ENCODE peak calls at places on chromosomes 2 and 18, in four cellular contexts. A, P, K and D are unnamed samples. For H3K4me1 and H3K27me3, the result is how much of the 10 kb centered on the place peaks cover.

GRCh38 chr18:27223570-27224340 is 38.6 kb upstream of the CHST9 start:
- DNase-seq in K (no peak), A (no peak), P (no peak), D (no peak)

GRCh38 chr2:100984892-100985307 is 17.2 kb upstream of the RPL31 start:
- DNase-seq in P (peak), K (peak), A (peak), D (peak)

GRCh38 chr18:13455470-13455869 is 236.9 kb downstream of the LDLRAD4 start:
- DNase-seq in P (no peak), A (no peak), K (no peak), D (no peak)

GRCh38 chr2:53668624-53669026 is 99.0 kb upstream of the CHAC2 start:
- DNase-seq in A (no peak), P (no peak), K (no peak), D (no peak)

GRCh38 chr2:56168163-56168562 is 15.6 kb upstream of the CCDC85A start:
- DNase-seq in K (no peak), A (no peak), P (no peak), D (no peak)

GRCh38 chr2:213284105-213285090 is at the start of gene SPAG16:
- DNase-seq in P (peak), K (peak), A (peak), D (peak)

GRCh38 chr18:61697306-61697909 is 195.4 kb downstream of the RNF152 start:
- DNase-seq in P (no peak), A (peak), K (peak), D (no peak)

GRCh38 chr2:16900405-16901025 is 234.9 kb upstream of the CYRIA start:
- DNase-seq in A (no peak), P (no peak), K (peak), D (peak)

GRCh38 chr2:214904176-214904575 is 94.7 kb upstream of the BARD1 start:
- DNase-seq in K (no peak), A (no peak), P (no peak), D (no peak)

GRCh38 chr2:151730242-151730975 is 3.9 kb downstream of the NEB start:
- DNase-seq in A (no peak), K (no peak), P (no peak), D (no peak)

GRCh38 chr2:220374282-220374681 is 746.9 kb downstream of the SLC4A3 start:
- DNase-seq in A (no peak), P (no peak), K (no peak), D (no peak)

GRCh38 chr2:81650048-81650971 is 1345.8 kb upstream of the LRRTM1 start:
- DNase-seq in A (no peak), P (no peak), K (no peak), D (no peak)

GRCh38 chr2:214557884-214558283 is 147.0 kb downstream of the VWC2L start:
- DNase-seq in K (no peak), P (no peak), A (no peak), D (no peak)

GRCh38 chr2:18077211-18077610 is 198.7 kb downstream of the KCNS3 start:
- DNase-seq in A (no peak), K (no peak), P (no peak), D (peak)

GRCh38 chr2:174633621-174633927 is 36.0 kb upstream of the WIPF1 start:
- DNase-seq in K (no peak), A (peak), P (no peak), D (no peak)

GRCh38 chr2:167136876-167137579 is 248.7 kb downstream of the XIRP2 start:
- DNase-seq in P (no peak), K (no peak), A (no peak), D (no peak)

GRCh38 chr18:29003194-29003593 is 826.3 kb upstream of the CDH2 start:
- DNase-seq in K (no peak), A (no peak), P (no peak), D (peak)

GRCh38 chr2:190785380-190785779 is 95.2 kb upstream of the GLS start:
- DNase-seq in A (no peak), P (no peak), K (no peak), D (no peak)

GRCh38 chr18:8501044-8501443 is 108.2 kb upstream of the RAB12 start:
- DNase-seq in K (no peak), P (no peak), A (no peak), D (no peak)

GRCh38 chr18:36811955-36812354 is 16.8 kb downstream of the TPGS2 start:
- DNase-seq in K (no peak), A (no peak), P (no peak), D (no peak)

GRCh38 chr2:47357475-47357874 is 45.5 kb upstream of the MSH2 start:
- DNase-seq in K (no peak), A (peak), P (no peak), D (no peak)

GRCh38 chr18:31197676-31198075 is 35.0 kb upstream of the DSC1 start:
- DNase-seq in P (no peak), K (no peak), A (no peak), D (no peak)

GRCh38 chr18:3554091-3554601 is 104.2 kb downstream of the TGIF1 start:
- DNase-seq in A (no peak), P (no peak), K (peak), D (peak)

GRCh38 chr2:23414876-23415275 is 29.9 kb downstream of the KLHL29 start:
- DNase-seq in K (no peak), P (no peak), A (no peak), D (no peak)

GRCh38 chr2:101330253-101330921 is 21.9 kb upstream of the RNF149 start:
- DNase-seq in P (peak), A (peak), K (no peak), D (peak)

GRCh38 chr2:167355796-167356195 is 467.5 kb downstream of the XIRP2 start:
- DNase-seq in K (no peak), A (no peak), P (no peak), D (no peak)

GRCh38 chr2:190867182-190867581 is 13.4 kb upstream of the GLS start:
- DNase-seq in P (no peak), A (no peak), K (no peak), D (no peak)

GRCh38 chr18:30454920-30455319 is 587.6 kb downstream of the DSC3 start:
- DNase-seq in P (no peak), K (no peak), A (no peak), D (no peak)

GRCh38 chr18:13137041-13137938 is 81.3 kb upstream of the LDLRAD4 start:
- DNase-seq in A (peak), K (no peak), P (peak), D (peak)

GRCh38 chr18:3596324-3597158 is 146.6 kb downstream of the TGIF1 start:
- DNase-seq in P (peak), A (peak), K (no peak), D (peak)

GRCh38 chr18:47928466-47928865 is 2.0 kb downstream of the SMAD2 start:
- DNase-seq in K (no peak), A (peak), P (no peak), D (no peak)

GRCh38 chr2:208064220-208064951 is 39.1 kb upstream of the PLEKHM3 start:
- DNase-seq in A (no peak), K (no peak), P (no peak), D (no peak)

GRCh38 chr18:76251691-76252090 is 243.4 kb downstream of the ZNF516 start:
- DNase-seq in K (no peak), A (no peak), P (no peak), D (no peak)

GRCh38 chr2:25340340-25340886 is 1.3 kb downstream of the DNMT3A start:
- DNase-seq in K (no peak), P (peak), A (no peak), D (peak)

GRCh38 chr18:48002933-48003365 is 72.5 kb upstream of the SMAD2 start:
- DNase-seq in P (peak), A (peak), K (no peak), D (no peak)

GRCh38 chr18:43113220-43113895 is 2.1 kb downstream of the RIT2 start:
- DNase-seq in P (no peak), K (no peak), A (no peak), D (no peak)

GRCh38 chr2:174776223-174776622 is 12.0 kb upstream of the CHRNA1 start:
- DNase-seq in P (no peak), K (no peak), A (no peak), D (peak)

GRCh38 chr2:120768112-120769048 is 32.7 kb downstream of the GLI2 start:
- DNase-seq in K (no peak), P (peak), A (no peak), D (no peak)
- H3K4me1 ChIP-seq in K (half or more), P (under half), A (under half), D (under half)

DNA sequence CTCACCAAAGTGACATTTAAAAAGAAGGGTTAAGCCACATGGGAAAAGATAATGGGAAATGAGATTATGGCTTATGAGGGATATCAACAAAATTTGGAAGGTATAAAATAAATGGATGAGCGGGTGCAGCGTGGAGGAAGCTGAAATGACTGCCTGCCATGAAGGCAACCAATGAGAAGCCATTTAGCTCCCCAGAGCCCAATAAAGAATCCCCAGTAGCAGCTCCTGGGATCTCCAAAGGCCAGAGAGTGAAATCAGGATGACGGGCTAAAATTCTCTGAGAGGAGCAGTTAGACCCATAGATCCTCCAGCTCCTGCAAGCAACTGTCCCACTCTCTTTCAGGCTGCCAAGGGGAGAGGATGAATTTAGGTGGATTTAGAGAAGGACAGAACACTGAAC is 12.9 kb upstream of the MAPRE3 start:
- DNase-seq in K (no peak), A (no peak), P (no peak), D (no peak)
- H3K27me3 ChIP-seq in K (under half), A (under half), P (half or more), D (half or more)

GRCh38 chr2:88843061-88843460 is 151.6 kb downstream of the RPIA start:
- DNase-seq in P (no peak), A (no peak), K (no peak), D (no peak)
- H3K4me1 ChIP-seq in P (under half), A (under half), K (under half), D (under half)

DNA sequence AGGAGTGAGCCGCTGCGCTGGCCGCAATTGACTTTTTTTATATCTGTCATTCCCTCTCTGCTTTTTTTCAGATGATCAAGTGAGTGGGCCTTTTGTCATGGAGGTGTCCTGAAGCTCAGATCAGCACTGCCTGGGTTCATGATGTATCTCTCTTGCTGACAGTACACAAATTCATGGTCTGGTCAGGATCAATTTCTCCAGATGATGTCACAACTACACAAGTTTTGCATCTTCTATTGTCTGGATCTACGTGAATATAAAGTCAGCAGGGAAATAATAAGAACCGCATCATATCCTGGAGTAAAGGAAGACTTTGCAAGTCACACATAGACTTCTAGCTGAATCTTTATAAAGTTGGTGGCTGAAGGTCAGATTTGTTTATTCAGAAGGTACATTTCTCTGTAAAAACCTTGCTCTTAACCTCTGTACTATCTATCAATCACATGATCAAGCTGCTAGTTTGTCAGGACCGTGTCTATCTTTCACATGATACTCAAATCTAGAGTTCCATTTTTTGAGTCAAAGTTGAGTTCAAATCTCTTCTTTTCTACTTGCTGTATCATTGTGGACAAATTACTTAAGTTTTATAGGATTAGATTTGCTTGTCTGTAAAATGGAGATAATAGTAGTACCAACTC is 13.1 kb upstream of the CD28 start:
- DNase-seq in A (peak), K (no peak), P (no peak), D (no peak)
- H3K27me3 ChIP-seq in A (under half), K (under half), P (under half), D (under half)

DNA sequence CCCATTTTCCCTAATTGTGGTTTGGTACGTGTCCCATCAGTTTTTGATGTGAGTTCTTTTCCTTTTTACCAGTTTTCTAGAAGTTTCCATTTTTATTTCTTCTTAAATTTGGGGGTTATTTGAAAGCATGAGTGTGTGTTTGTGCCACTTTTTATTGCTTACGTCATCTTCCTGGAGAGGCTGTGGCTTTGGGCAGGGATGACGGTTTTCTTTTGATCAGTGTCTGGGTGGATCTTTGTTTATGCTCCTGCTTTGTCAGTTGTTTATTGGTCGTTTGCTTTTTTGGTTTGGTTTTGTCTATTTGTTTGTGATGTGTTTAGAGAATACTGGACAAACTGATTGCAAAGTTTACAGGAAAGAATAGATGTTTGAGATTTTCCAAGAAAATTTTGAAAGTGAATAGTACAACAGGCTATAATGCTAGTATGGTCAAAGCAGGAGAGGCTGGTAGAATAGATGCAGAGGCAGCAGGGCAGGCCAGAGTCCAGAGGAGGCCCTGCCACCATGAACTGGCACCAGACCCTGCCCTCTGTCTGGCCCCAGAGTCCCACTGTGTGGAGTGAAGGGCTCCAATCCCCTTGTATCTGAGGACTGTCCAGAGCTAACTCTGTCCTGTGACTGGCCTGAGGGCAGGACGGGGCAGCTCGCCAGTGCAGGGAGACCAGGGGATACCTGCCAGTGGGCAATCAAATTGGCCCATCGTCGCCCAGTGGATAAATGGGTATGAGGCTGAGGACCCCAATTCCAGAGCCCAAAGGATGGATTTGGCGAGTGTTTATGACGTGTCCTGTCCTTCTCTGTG is 23.4 kb upstream of the SNED1 start:
- DNase-seq in A (no peak), P (peak), K (no peak), D (no peak)
- H3K4me1 ChIP-seq in A (under half), P (under half), K (under half), D (under half)

GRCh38 chr2:197932374-197932773 is 128.0 kb downstream of the PLCL1 start:
- DNase-seq in P (no peak), K (no peak), A (no peak), D (no peak)
- H3K27me3 ChIP-seq in P (under half), K (under half), A (under half), D (under half)